ENCODE peak calls at places on chromosomes 16 and 17, in nine cellular contexts. One of them, this sample, is unnamed.

GRCh38 chr17:42362245-42362961 is 25.8 kb downstream of the STAT3 start:
- DNase-seq in PC-3: no peak
- DNase-seq in GM20000: no peak
- DNase-seq in GM10248: no peak
- DNase-seq in psoas muscle: no peak
- DNase-seq in uterus: no peak
- DNase-seq in AG10803: no peak
- DNase-seq in colonic mucosa: no peak
- DNase-seq in BJ: no peak
- DNase-seq in this sample: no peak

GRCh38 chr17:43574896-43575525 is 28.9 kb upstream of the ETV4 start:
- DNase-seq in GM20000: no peak
- DNase-seq in PC-3: peak; percentile 41
- DNase-seq in BJ: no peak
- DNase-seq in GM10248: no peak
- DNase-seq in psoas muscle: no peak
- DNase-seq in uterus: no peak
- DNase-seq in colonic mucosa: no peak
- DNase-seq in AG10803: no peak
- DNase-seq in this sample: no peak

GRCh38 chr17:13498184-13498583 is 103.5 kb downstream of the HS3ST3A1 start:
- DNase-seq in psoas muscle: no peak
- DNase-seq in GM10248: no peak
- DNase-seq in AG10803: no peak
- DNase-seq in BJ: no peak
- DNase-seq in PC-3: no peak
- DNase-seq in GM20000: no peak
- DNase-seq in uterus: no peak
- DNase-seq in colonic mucosa: no peak
- DNase-seq in this sample: no peak

GRCh38 chr17:63760771-63761539 is 12.4 kb downstream of the CCDC47 start:
- DNase-seq in GM20000: no peak
- DNase-seq in uterus: no peak
- DNase-seq in BJ: no peak
- DNase-seq in colonic mucosa: no peak
- DNase-seq in psoas muscle: no peak
- DNase-seq in PC-3: no peak
- DNase-seq in AG10803: no peak
- DNase-seq in GM10248: no peak
- DNase-seq in this sample: no peak

GRCh38 chr17:82201498-82201910 is 11.1 kb downstream of the CCDC57 start:
- DNase-seq in psoas muscle: no peak
- DNase-seq in PC-3: no peak
- DNase-seq in colonic mucosa: no peak
- DNase-seq in uterus: no peak
- DNase-seq in AG10803: no peak
- DNase-seq in GM20000: no peak
- DNase-seq in BJ: no peak
- DNase-seq in GM10248: no peak
- DNase-seq in this sample: no peak

GRCh38 chr17:28812980-28813377 is 29.6 kb downstream of the FAM222B start:
- DNase-seq in PC-3: no peak
- DNase-seq in colonic mucosa: no peak
- DNase-seq in AG10803: peak; percentile 51
- DNase-seq in GM10248: no peak
- DNase-seq in uterus: no peak
- DNase-seq in BJ: no peak
- DNase-seq in psoas muscle: no peak
- DNase-seq in GM20000: no peak
- DNase-seq in this sample: no peak

GRCh38 chr17:7323731-7324437 is 5.3 kb downstream of the NEURL4 start:
- DNase-seq in colonic mucosa: peak; percentile 53
- DNase-seq in uterus: no peak
- DNase-seq in AG10803: peak; percentile 20
- DNase-seq in GM20000: peak; percentile 79
- DNase-seq in PC-3: peak; percentile 7
- DNase-seq in psoas muscle: peak; percentile 55
- DNase-seq in GM10248: peak; percentile 78
- DNase-seq in BJ: no peak
- DNase-seq in this sample: no peak

GRCh38 chr17:74972107-74972972 is at the start of gene HID1:
- DNase-seq in GM20000: peak; percentile 90
- DNase-seq in BJ: no peak
- DNase-seq in AG10803: no peak
- DNase-seq in PC-3: peak; percentile 88
- DNase-seq in uterus: no peak
- DNase-seq in psoas muscle: peak; percentile 61
- DNase-seq in colonic mucosa: peak; percentile 81
- DNase-seq in GM10248: peak; percentile 86
- DNase-seq in this sample: peak; percentile 71

GRCh38 chr17:2563061-2563460 is 30.4 kb upstream of the PAFAH1B1 start:
- DNase-seq in GM10248: no peak
- DNase-seq in GM20000: no peak
- DNase-seq in psoas muscle: no peak
- DNase-seq in uterus: no peak
- DNase-seq in BJ: no peak
- DNase-seq in PC-3: no peak
- DNase-seq in AG10803: no peak
- DNase-seq in colonic mucosa: no peak
- DNase-seq in this sample: no peak

GRCh38 chr17:6712058-6712853 is 913 bp downstream of the SLC13A5 start:
- DNase-seq in AG10803: no peak
- DNase-seq in GM10248: no peak
- DNase-seq in GM20000: no peak
- DNase-seq in psoas muscle: no peak
- DNase-seq in uterus: no peak
- DNase-seq in PC-3: no peak
- DNase-seq in BJ: no peak
- DNase-seq in colonic mucosa: no peak
- DNase-seq in this sample: no peak

GRCh38 chr16:28183930-28184329 is 27.8 kb downstream of the XPO6 start:
- DNase-seq in colonic mucosa: no peak
- DNase-seq in GM20000: no peak
- DNase-seq in psoas muscle: no peak
- DNase-seq in BJ: no peak
- DNase-seq in uterus: no peak
- DNase-seq in GM10248: no peak
- DNase-seq in PC-3: no peak
- DNase-seq in AG10803: no peak
- DNase-seq in this sample: no peak

GRCh38 chr17:1623057-1623456 is 5.6 kb downstream of the SLC43A2 start:
- DNase-seq in colonic mucosa: no peak
- DNase-seq in GM10248: no peak
- DNase-seq in psoas muscle: no peak
- DNase-seq in AG10803: no peak
- DNase-seq in GM20000: no peak
- DNase-seq in PC-3: no peak
- DNase-seq in BJ: no peak
- DNase-seq in uterus: no peak
- DNase-seq in this sample: no peak

GRCh38 chr17:64058547-64059115 is 38.2 kb upstream of the ICAM2 start:
- DNase-seq in BJ: no peak
- DNase-seq in psoas muscle: no peak
- DNase-seq in colonic mucosa: no peak
- DNase-seq in AG10803: no peak
- DNase-seq in uterus: no peak
- DNase-seq in GM20000: no peak
- DNase-seq in GM10248: no peak
- DNase-seq in PC-3: peak; percentile 22
- DNase-seq in this sample: no peak

DNA sequence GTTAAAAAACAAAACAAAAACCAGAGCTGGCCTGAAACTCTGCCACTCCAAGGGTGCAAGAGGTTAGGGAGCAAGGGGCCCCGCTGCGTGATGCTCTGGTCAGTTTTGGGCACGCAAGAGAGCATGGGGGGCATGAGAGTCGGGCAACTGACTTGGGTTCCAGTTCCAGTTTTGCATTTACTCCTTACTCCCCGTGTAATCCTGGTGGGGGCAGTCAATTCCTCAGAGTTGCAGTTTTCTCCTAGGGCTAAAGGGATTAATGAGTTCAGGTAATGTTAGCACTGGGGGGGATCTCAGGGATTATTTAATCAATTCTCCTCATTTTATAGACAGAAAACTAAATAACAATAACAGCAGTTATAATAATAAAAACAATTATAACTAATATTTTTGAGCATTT is 72.9 kb upstream of the PMFBP1 start:
- DNase-seq in uterus: no peak
- DNase-seq in colonic mucosa: no peak
- DNase-seq in AG10803: no peak
- DNase-seq in GM10248: no peak
- DNase-seq in BJ: no peak
- DNase-seq in psoas muscle: no peak
- DNase-seq in GM20000: no peak
- DNase-seq in PC-3: no peak
- DNase-seq in this sample: no peak
- TF ChIP-seq CTCF in uterus: no peak
- TF ChIP-seq CTCF in colonic mucosa: no peak
- TF ChIP-seq CTCF in AG10803: no peak
- TF ChIP-seq CTCF in GM10248: no peak
- TF ChIP-seq CTCF in BJ: no peak
- TF ChIP-seq CTCF in psoas muscle: no peak
- TF ChIP-seq CTCF in GM20000: no peak
- TF ChIP-seq CTCF in PC-3: no peak
- TF ChIP-seq CTCF in this sample: no peak

GRCh38 chr17:17275991-17276390 is 5.1 kb downstream of the COPS3 start:
- DNase-seq in GM20000: no peak
- DNase-seq in GM10248: no peak
- DNase-seq in BJ: no peak
- DNase-seq in psoas muscle: no peak
- DNase-seq in colonic mucosa: no peak
- DNase-seq in AG10803: no peak
- DNase-seq in PC-3: no peak
- DNase-seq in uterus: no peak
- DNase-seq in this sample: no peak

GRCh38 chr17:17264430-17264829 is 16.6 kb downstream of the COPS3 start:
- DNase-seq in colonic mucosa: no peak
- DNase-seq in PC-3: no peak
- DNase-seq in GM20000: no peak
- DNase-seq in AG10803: no peak
- DNase-seq in GM10248: no peak
- DNase-seq in psoas muscle: no peak
- DNase-seq in uterus: no peak
- DNase-seq in BJ: no peak
- DNase-seq in this sample: no peak

GRCh38 chr17:17269926-17270773 is 10.9 kb downstream of the COPS3 start:
- DNase-seq in BJ: no peak
- DNase-seq in uterus: no peak
- DNase-seq in PC-3: peak; percentile 37
- DNase-seq in AG10803: no peak
- DNase-seq in GM10248: no peak
- DNase-seq in GM20000: no peak
- DNase-seq in psoas muscle: no peak
- DNase-seq in colonic mucosa: no peak
- DNase-seq in this sample: peak; percentile 18
- TF ChIP-seq CTCF in BJ: peak; percentile 28
- TF ChIP-seq CTCF in uterus: no peak
- TF ChIP-seq CTCF in PC-3: peak; percentile 60
- TF ChIP-seq CTCF in AG10803: peak; percentile 14
- TF ChIP-seq CTCF in GM10248: peak; percentile 26
- TF ChIP-seq CTCF in GM20000: peak; percentile 30
- TF ChIP-seq CTCF in psoas muscle: no peak
- TF ChIP-seq CTCF in colonic mucosa: peak; percentile 11
- TF ChIP-seq CTCF in this sample: peak; percentile 42

GRCh38 chr17:4587803-4588202 is 3.5 kb downstream of the SMTNL2 start:
- DNase-seq in BJ: no peak
- DNase-seq in uterus: no peak
- DNase-seq in PC-3: no peak
- DNase-seq in colonic mucosa: no peak
- DNase-seq in GM20000: no peak
- DNase-seq in GM10248: no peak
- DNase-seq in AG10803: no peak
- DNase-seq in psoas muscle: no peak
- DNase-seq in this sample: no peak
- TF ChIP-seq CTCF in BJ: no peak
- TF ChIP-seq CTCF in uterus: no peak
- TF ChIP-seq CTCF in PC-3: no peak
- TF ChIP-seq CTCF in colonic mucosa: no peak
- TF ChIP-seq CTCF in GM20000: no peak
- TF ChIP-seq CTCF in GM10248: no peak
- TF ChIP-seq CTCF in AG10803: no peak
- TF ChIP-seq CTCF in psoas muscle: no peak
- TF ChIP-seq CTCF in this sample: no peak

DNA sequence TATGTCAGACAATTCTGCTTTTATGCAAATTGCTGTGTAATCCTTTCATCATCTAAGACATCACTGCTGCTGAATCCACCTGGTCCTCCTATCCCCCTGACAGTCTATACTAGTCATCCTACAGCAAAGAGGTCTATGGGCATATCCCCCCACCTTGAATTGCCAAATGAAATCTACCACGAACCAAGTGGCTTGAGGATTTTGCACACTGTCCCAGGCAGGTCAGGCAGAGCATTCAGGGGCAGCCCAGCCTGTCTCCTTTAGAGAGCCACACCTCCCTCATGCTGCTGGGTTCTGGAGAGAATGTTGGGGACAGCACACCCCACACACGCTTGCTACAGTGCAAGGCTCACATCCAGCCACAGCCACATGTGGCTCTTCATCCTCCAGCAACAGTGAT is 339.6 kb upstream of the CDH5 start:
- DNase-seq in GM10248: no peak
- DNase-seq in BJ: no peak
- DNase-seq in colonic mucosa: no peak
- DNase-seq in AG10803: no peak
- DNase-seq in GM20000: no peak
- DNase-seq in uterus: no peak
- DNase-seq in psoas muscle: no peak
- DNase-seq in PC-3: no peak
- DNase-seq in this sample: no peak
- TF ChIP-seq CTCF in GM10248: no peak
- TF ChIP-seq CTCF in BJ: no peak
- TF ChIP-seq CTCF in colonic mucosa: no peak
- TF ChIP-seq CTCF in AG10803: no peak
- TF ChIP-seq CTCF in GM20000: no peak
- TF ChIP-seq CTCF in uterus: no peak
- TF ChIP-seq CTCF in psoas muscle: no peak
- TF ChIP-seq CTCF in PC-3: no peak
- TF ChIP-seq CTCF in this sample: no peak

DNA sequence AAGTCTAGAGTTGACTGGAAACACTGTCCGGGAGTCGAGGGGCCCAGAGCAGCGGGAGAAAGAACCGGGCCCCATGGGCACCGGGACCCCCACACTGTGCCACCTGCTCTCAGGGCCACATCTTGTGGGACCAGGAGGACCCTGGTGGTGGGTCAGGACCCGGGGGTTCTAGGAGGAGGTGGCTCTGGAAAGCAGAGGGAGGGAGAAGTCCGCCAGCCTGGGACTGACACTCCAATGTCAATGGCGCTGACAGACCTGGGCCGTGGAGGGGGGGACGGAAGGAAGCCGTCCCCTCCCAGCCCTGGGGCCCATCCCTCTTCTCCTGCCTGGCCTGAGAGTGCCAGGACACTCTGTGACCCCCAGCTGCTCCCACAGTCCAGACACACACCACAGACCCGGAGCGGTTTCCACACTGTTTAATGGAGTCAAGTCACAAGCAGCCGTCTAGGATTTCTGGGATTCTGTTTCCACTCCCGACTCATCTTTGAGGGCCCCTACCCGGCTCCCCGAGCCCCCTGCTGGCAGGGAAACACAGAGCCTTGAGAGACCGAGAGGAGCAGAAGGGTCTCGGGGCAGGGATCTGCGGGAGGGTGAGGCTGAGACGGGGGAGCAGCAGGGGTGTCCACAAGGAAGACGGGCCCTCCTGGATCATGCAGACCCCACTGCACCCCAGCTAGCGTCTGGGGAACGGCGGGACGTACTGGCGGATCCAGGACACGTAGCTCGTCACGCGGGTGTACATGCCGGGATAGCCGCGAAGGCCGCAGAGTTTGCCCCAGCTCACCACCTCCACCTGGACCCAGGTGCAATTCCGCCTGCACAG is 23.6 kb upstream of the UBE2I start:
- DNase-seq in psoas muscle: no peak
- DNase-seq in GM20000: no peak
- DNase-seq in GM10248: no peak
- DNase-seq in BJ: no peak
- DNase-seq in uterus: no peak
- DNase-seq in AG10803: no peak
- DNase-seq in colonic mucosa: no peak
- DNase-seq in PC-3: no peak
- DNase-seq in this sample: no peak
- TF ChIP-seq CTCF in psoas muscle: no peak
- TF ChIP-seq CTCF in GM20000: no peak
- TF ChIP-seq CTCF in GM10248: no peak
- TF ChIP-seq CTCF in BJ: peak; percentile 7
- TF ChIP-seq CTCF in uterus: no peak
- TF ChIP-seq CTCF in AG10803: no peak
- TF ChIP-seq CTCF in colonic mucosa: no peak
- TF ChIP-seq CTCF in PC-3: peak; percentile 11
- TF ChIP-seq CTCF in this sample: peak; percentile 8